ENCODE peak calls at places on chromosome 16, in five cellular contexts. B is NCI-H2081, Q is brain microvascular endothelial cell, A is cardiac muscle cell, D is RKO. R is an unnamed sample.

GRCh38 chr16:29198231-29198630 is 208.3 kb downstream of the NPIPB11 start:
- DNase-seq in B (no peak), A (no peak), Q (no peak), D (no peak), R (no peak)

GRCh38 chr16:27692576-27692975 is 142.6 kb downstream of the KATNIP start:
- DNase-seq in Q (no peak), B (no peak), A (no peak), D (no peak), R (no peak)

GRCh38 chr16:28309811-28310311 is 17.5 kb downstream of the SBK1 start:
- DNase-seq in A (no peak), B (no peak), Q (no peak), D (no peak), R (peak; percentile 92)

GRCh38 chr16:66159987-66160386 is 206.5 kb upstream of the CDH5 start:
- DNase-seq in A (no peak), Q (no peak), D (no peak), B (no peak), R (no peak)

GRCh38 chr16:89958068-89958467 is 9.5 kb downstream of the DEF8 start:
- DNase-seq in Q (peak; percentile 35), D (peak; percentile 29), B (no peak), A (peak; percentile 18), R (no peak)

GRCh38 chr16:82671743-82672142 is 45.0 kb downstream of the CDH13 start:
- DNase-seq in A (no peak), B (no peak), Q (no peak), D (no peak), R (no peak)

GRCh38 chr16:88772871-88773811 is 11.9 kb downstream of the PIEZO1 start:
- DNase-seq in D (no peak), B (no peak), A (peak; percentile 85), Q (peak; percentile 87), R (no peak)

GRCh38 chr16:67441907-67442306 is 11.0 kb downstream of the HSD11B2 start:
- DNase-seq in D (no peak), A (no peak), B (no peak), Q (no peak), R (no peak)

GRCh38 chr16:48590476-48590875 is 19.5 kb downstream of the N4BP1 start:
- DNase-seq in B (no peak), D (no peak), Q (no peak), A (no peak), R (no peak)

GRCh38 chr16:57029161-57030160 is 40.1 kb downstream of the NLRC5 start:
- DNase-seq in Q (peak; percentile 68), A (peak; percentile 33), D (no peak), B (no peak), R (no peak)